ENCODE peak calls at places on chromosomes 3 and 15, in six cellular contexts. J is RWPE2, E is esophagus squamous epithelium, T is SJCRH30, C is small intestine, V is cardiac muscle cell. O is an unnamed sample.

GRCh38 chr3:154971341-154971740 is 108.8 kb upstream of the MME start:
- DNase-seq in J (no peak), E (no peak), T (no peak), C (no peak), V (peak; percentile 49), O (no peak)

GRCh38 chr3:16849240-16849639 is 35.5 kb upstream of the PLCL2 start:
- DNase-seq in J (no peak), E (peak; percentile 6), T (no peak), C (peak; percentile 78), V (peak; percentile 56), O (peak; percentile 80)

GRCh38 chr3:21041621-21042020 is 709.4 kb downstream of the ZNF385D start:
- DNase-seq in J (no peak), E (no peak), T (no peak), C (no peak), V (no peak), O (no peak)

GRCh38 chr3:4741404-4742307 is 237.6 kb upstream of the BHLHE40 start:
- DNase-seq in J (no peak), E (no peak), T (peak; percentile 82), C (peak; percentile 83), V (peak; percentile 98), O (no peak)

GRCh38 chr15:94206463-94207167 is 24.7 kb upstream of the MCTP2 start:
- DNase-seq in J (no peak), E (no peak), T (peak; percentile 15), C (peak; percentile 1), V (no peak), O (no peak)

GRCh38 chr3:27625848-27626247 is 96.3 kb downstream of the EOMES start:
- DNase-seq in J (no peak), E (no peak), T (peak; percentile 20), C (no peak), V (no peak), O (no peak)

GRCh38 chr3:32420138-32420981 is 28.7 kb downstream of the CMTM7 start:
- DNase-seq in J (peak; percentile 89), E (no peak), T (peak; percentile 59), C (no peak), V (peak; percentile 49), O (no peak)

GRCh38 chr15:52288986-52289385 is 6.6 kb downstream of the MYO5C start:
- DNase-seq in J (no peak), E (no peak), T (no peak), C (no peak), V (no peak), O (no peak)

GRCh38 chr3:181823716-181824115 is 112.0 kb downstream of the SOX2 start:
- DNase-seq in J (no peak), E (no peak), T (no peak), C (no peak), V (no peak), O (no peak)

GRCh38 chr3:141335531-141336042 is 32.7 kb upstream of the ZBTB38 start:
- DNase-seq in J (no peak), E (no peak), T (no peak), C (no peak), V (no peak), O (no peak)

GRCh38 chr15:38440353-38441129 is 13.4 kb upstream of the FAM98B start:
- DNase-seq in J (peak; percentile 64), E (no peak), T (peak; percentile 81), C (peak; percentile 64), V (peak; percentile 84), O (peak; percentile 60)

GRCh38 chr15:79952329-79952728 is 18.7 kb downstream of the BCL2A1 start:
- DNase-seq in J (no peak), E (no peak), T (no peak), C (no peak), V (no peak), O (no peak)

GRCh38 chr3:125478321-125478720 is 41.7 kb downstream of the SNX4 start:
- DNase-seq in J (no peak), E (no peak), T (no peak), C (peak; percentile 9), V (peak; percentile 69), O (no peak)

GRCh38 chr3:124838963-124839362 is 48.2 kb downstream of the ITGB5 start:
- DNase-seq in J (no peak), E (no peak), T (no peak), C (no peak), V (no peak), O (no peak)

GRCh38 chr3:73509066-73509465 is 115.7 kb downstream of the PDZRN3 start:
- DNase-seq in J (no peak), E (no peak), T (no peak), C (no peak), V (no peak), O (no peak)

DNA sequence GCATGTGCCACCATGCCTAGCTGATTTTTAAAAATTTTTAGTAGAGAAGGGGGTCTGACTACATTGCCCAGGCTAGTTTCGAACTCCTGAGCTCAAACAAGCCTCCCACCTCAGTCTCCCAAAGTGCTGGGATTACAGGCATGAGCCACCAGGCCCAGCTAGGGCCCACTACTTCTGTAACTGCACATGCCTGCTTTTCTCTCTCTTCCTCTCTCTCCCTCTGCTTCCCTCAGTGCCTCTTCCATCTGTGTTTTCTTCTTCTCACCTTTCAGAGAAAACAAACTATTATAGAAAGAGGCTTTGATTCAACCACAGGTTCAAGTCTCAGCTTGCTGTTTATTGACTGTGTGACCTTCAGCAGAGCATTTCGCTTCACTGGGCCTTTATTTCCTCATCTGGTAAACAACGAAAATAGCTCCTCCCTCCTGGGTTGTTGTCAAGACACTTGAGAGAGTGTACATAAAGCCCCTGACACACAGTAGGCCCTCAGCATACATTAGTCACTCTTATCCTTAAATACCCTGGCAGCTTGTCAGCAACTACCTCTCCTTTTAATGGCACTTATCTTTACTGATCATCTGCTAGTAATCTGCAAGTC is 10.2 kb downstream of the TADA3 start:
- DNase-seq in J (no peak), E (no peak), T (no peak), C (no peak), V (no peak), O (no peak)
- H3K4me1 ChIP-seq in J (no peaks in the 10 kb centered on the region), E (peaks cover 4% of the 10 kb centered on the region), T (no peaks in the 10 kb centered on the region), C (peaks cover 6% of the 10 kb centered on the region), V (no peaks in the 10 kb centered on the region), O (peaks cover 48% of the 10 kb centered on the region)

GRCh38 chr3:47086071-47086470 is 77.8 kb downstream of the SETD2 start:
- DNase-seq in J (no peak), E (no peak), T (no peak), C (no peak), V (no peak), O (no peak)

GRCh38 chr3:47079432-47079831 is 84.5 kb downstream of the SETD2 start:
- DNase-seq in J (no peak), E (no peak), T (no peak), C (no peak), V (no peak), O (no peak)

GRCh38 chr3:47083786-47084185 is 80.1 kb downstream of the SETD2 start:
- DNase-seq in J (no peak), E (no peak), T (no peak), C (no peak), V (no peak), O (peak; percentile 5)

GRCh38 chr3:47082519-47082918 is 81.4 kb downstream of the SETD2 start:
- DNase-seq in J (no peak), E (no peak), T (no peak), C (no peak), V (no peak), O (no peak)
- H3K36me3 ChIP-seq in J (peaks cover 80% of the 10 kb centered on the region), E (peaks cover 97% of the 10 kb centered on the region), T (peaks cover 67% of the 10 kb centered on the region), C (peaks cover 26% of the 10 kb centered on the region), V (peaks cover 51% of the 10 kb centered on the region), O (peaks cover 40% of the 10 kb centered on the region)

GRCh38 chr3:52218454-52218853 is 7.0 kb downstream of the TLR9 start:
- DNase-seq in J (no peak), E (no peak), T (no peak), C (peak; percentile 37), V (no peak), O (no peak)

GRCh38 chr3:52215351-52215750 is 10.1 kb downstream of the TLR9 start:
- DNase-seq in J (no peak), E (no peak), T (no peak), C (no peak), V (no peak), O (no peak)

GRCh38 chr3:52217409-52217805 is 8.0 kb downstream of the TLR9 start:
- DNase-seq in J (no peak), E (no peak), T (no peak), C (no peak), V (no peak), O (no peak)

GRCh38 chr3:52218026-52218425 is 7.4 kb downstream of the TLR9 start:
- DNase-seq in J (no peak), E (no peak), T (no peak), C (peak; percentile 24), V (no peak), O (no peak)

DNA sequence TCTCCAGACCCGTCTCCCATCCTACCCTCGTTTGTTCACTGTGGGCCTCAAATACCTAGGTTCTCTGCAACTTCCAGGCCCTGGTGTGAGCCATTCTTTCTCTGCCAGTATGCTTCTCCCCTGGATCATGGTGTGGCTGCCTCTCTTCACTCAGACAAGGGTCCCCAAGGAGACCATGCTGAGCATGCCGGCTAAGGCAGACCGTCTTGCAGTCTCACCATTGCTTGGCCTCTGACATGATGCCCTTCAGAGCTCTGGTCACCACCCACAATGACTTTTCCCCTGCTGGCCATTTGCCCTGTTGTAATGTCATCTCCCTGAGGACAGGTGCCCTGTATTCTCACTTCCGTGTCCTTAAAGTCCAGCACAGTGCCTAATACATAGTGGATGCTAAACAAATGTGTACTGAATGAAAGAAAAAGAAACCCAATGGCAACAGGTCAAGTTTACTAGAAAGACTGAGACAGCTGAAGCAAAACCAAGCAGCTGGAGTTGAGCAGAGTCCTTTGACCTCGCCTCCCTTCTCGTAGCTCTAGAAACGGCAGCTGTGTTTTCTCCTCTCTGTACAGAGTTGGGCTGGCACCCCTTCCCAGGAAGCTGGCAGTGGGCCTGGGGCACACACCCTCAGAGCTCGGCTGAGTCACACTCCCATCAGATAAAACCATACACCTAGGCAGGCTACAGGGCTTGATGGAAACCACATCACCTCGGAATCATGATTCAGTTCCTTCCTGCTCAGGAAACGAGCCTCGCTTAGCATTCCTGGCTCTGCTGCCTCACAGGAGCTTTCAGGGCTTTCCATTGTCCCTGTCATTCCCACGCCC is 8.6 kb downstream of the TLR9 start:
- DNase-seq in J (peak; percentile 93), E (no peak), T (peak; percentile 94), C (peak; percentile 97), V (peak; percentile 84), O (peak; percentile 49)
- H3K4me1 ChIP-seq in J (peaks cover 18% of the 10 kb centered on the region), E (peaks cover 41% of the 10 kb centered on the region), T (peaks cover 20% of the 10 kb centered on the region), C (peaks cover 8% of the 10 kb centered on the region), V (peaks cover 5% of the 10 kb centered on the region), O (peaks cover 74% of the 10 kb centered on the region)

GRCh38 chr3:57252404-57252803 is 24.9 kb downstream of the APPL1 start:
- DNase-seq in J (no peak), E (no peak), T (no peak), C (no peak), V (no peak), O (no peak)

GRCh38 chr3:57261119-57261518 is 31.4 kb downstream of the ASB14 start:
- DNase-seq in J (no peak), E (no peak), T (no peak), C (no peak), V (no peak), O (no peak)

GRCh38 chr3:57261929-57262328 is 30.6 kb downstream of the ASB14 start:
- DNase-seq in J (no peak), E (no peak), T (no peak), C (no peak), V (no peak), O (no peak)

GRCh38 chr3:57257678-57258077 is 30.1 kb downstream of the APPL1 start:
- DNase-seq in J (no peak), E (no peak), T (no peak), C (no peak), V (no peak), O (no peak)

DNA sequence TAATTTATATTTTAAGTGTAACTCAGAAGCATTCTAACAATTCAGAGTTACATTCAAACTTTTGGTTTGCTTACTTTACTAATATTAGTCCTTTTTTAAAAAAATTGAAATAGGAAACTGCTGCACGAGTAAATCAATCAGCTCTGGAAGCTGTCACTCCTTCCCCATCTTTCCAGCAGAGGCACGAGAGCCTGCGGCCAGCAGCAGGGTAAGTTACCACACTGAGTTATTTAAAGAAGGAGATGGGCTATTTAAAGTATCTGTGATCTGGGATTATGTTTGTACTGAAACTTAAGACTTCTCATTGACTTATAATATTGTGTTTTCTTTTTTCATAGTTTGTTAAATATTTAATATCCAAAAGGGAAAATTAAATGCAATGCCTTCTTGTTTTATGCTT is 29.3 kb downstream of the APPL1 start:
- DNase-seq in J (no peak), E (no peak), T (no peak), C (no peak), V (no peak), O (no peak)
- H3K36me3 ChIP-seq in J (peaks cover 75% of the 10 kb centered on the region), E (peaks cover 88% of the 10 kb centered on the region), T (peaks cover 62% of the 10 kb centered on the region), C (peaks cover 12% of the 10 kb centered on the region), V (peaks cover 49% of the 10 kb centered on the region), O (peaks cover 30% of the 10 kb centered on the region)